ENCODE peak calls at places on chromosomes 5 and 9, in five cellular contexts. I, J, W, G and E are unnamed samples.

GRCh38 chr9:137664676-137665075 is 45.9 kb downstream of the EHMT1 start:
- DNase-seq in J (no peak), G (peak), I (no peak), W (peak), E (no peak)

GRCh38 chr9:94772654-94773303 is 46.3 kb downstream of the AOPEP start:
- DNase-seq in G (no peak), J (no peak), I (no peak), W (peak), E (no peak)

GRCh38 chr9:121372563-121373400 is 2.7 kb upstream of the STOM start:
- DNase-seq in W (peak), I (no peak), J (no peak), G (no peak), E (no peak)

GRCh38 chr9:93297659-93298497 is 113.9 kb downstream of the WNK2 start:
- DNase-seq in I (peak), J (peak), W (no peak), G (no peak), E (no peak)

GRCh38 chr9:16150501-16150900 is 597.7 kb downstream of the CCDC171 start:
- DNase-seq in J (no peak), I (no peak), G (peak), W (no peak), E (no peak)

GRCh38 chr9:77648458-77649108 is 461 bp upstream of the GNA14 start:
- DNase-seq in J (peak), I (no peak), G (peak), W (peak), E (no peak)

GRCh38 chr5:8905021-8905420 is 640.9 kb downstream of the SEMA5A start:
- DNase-seq in G (no peak), W (peak), J (no peak), I (no peak), E (no peak)

GRCh38 chr9:95171596-95171995 is 145.9 kb downstream of the FANCC start:
- DNase-seq in I (no peak), G (no peak), J (no peak), W (no peak), E (no peak)

GRCh38 chr9:76588320-76588719 is 129.3 kb downstream of the GCNT1 start:
- DNase-seq in I (no peak), J (no peak), W (no peak), G (no peak), E (no peak)

GRCh38 chr9:114693248-114693895 is 11.4 kb upstream of the TEX48 start:
- DNase-seq in J (no peak), I (no peak), G (no peak), W (no peak), E (no peak)

GRCh38 chr9:14353222-14354056 is 39.5 kb upstream of the NFIB start:
- DNase-seq in G (peak), J (peak), W (peak), I (peak), E (peak)

GRCh38 chr9:110887276-110887675 is 151.0 kb downstream of the LPAR1 start:
- DNase-seq in G (no peak), I (no peak), W (no peak), J (no peak), E (no peak)

GRCh38 chr5:107519900-107520354 is 150.8 kb downstream of the EFNA5 start:
- DNase-seq in G (peak), W (peak), I (no peak), J (no peak), E (peak)

GRCh38 chr5:15621094-15621493 is 121.1 kb downstream of the FBXL7 start:
- DNase-seq in W (peak), G (no peak), I (no peak), J (no peak), E (no peak)

GRCh38 chr5:71905804-71906711 is 187.0 kb downstream of the CARTPT start:
- DNase-seq in W (no peak), J (no peak), I (no peak), G (peak), E (no peak)

GRCh38 chr9:133851693-133852092 is 113.5 kb upstream of the SARDH start:
- DNase-seq in G (no peak), W (no peak), J (no peak), I (no peak), E (no peak)

GRCh38 chr9:92781902-92782301 is 17.3 kb upstream of the BICD2 start:
- DNase-seq in I (no peak), W (no peak), G (no peak), J (no peak), E (no peak)

GRCh38 chr5:177432905-177433657 is 6.6 kb downstream of the GRK6 start:
- DNase-seq in J (no peak), G (no peak), W (no peak), I (no peak), E (no peak)

GRCh38 chr5:130151239-130151638 is 247.0 kb downstream of the CHSY3 start:
- DNase-seq in G (no peak), W (no peak), I (no peak), J (no peak), E (no peak)

GRCh38 chr5:26388946-26389345 is 649.4 kb downstream of the CDH9 start:
- DNase-seq in J (no peak), G (no peak), W (peak), I (no peak), E (no peak)